ENCODE peak calls at places on chromosomes 6 and 20, in six cellular contexts. G is fibroblast of mammary gland, E is Right ventricle myocardium inferior, P is breast epithelium, H is non-pigmented ciliary epithelial cell, B is Calu3. Z is an unnamed sample.

GRCh38 chr6:37160922-37161778 is 8.8 kb upstream of the PIM1 start:
- DNase-seq in G (peak), E (no peak), P (no peak), H (no peak), B (no peak), Z (no peak)

GRCh38 chr6:141203902-141204575 is 928.7 kb upstream of the GJE1 start:
- DNase-seq in G (peak), E (no peak), P (no peak), H (peak), B (no peak), Z (no peak)

GRCh38 chr20:35718972-35719635 is 19.9 kb downstream of the ROMO1 start:
- DNase-seq in G (peak), E (no peak), P (no peak), H (no peak), B (no peak), Z (no peak)

GRCh38 chr6:36033935-36034334 is 6.3 kb downstream of the MAPK14 start:
- DNase-seq in G (peak), E (no peak), P (no peak), H (no peak), B (no peak), Z (no peak)

GRCh38 chr20:40493071-40493470 is 196.0 kb downstream of the MAFB start:
- DNase-seq in G (peak), E (peak), P (no peak), H (no peak), B (peak), Z (peak)

GRCh38 chr20:50165687-50166554 is 12.4 kb upstream of the PEDS1 start:
- DNase-seq in G (peak), E (peak), P (peak), H (peak), B (peak), Z (peak)

GRCh38 chr6:90250405-90250804 is 46.2 kb downstream of the BACH2 start:
- DNase-seq in G (no peak), E (no peak), P (no peak), H (no peak), B (no peak), Z (no peak)

GRCh38 chr20:62666736-62667529 is 24.6 kb downstream of the SLCO4A1 start:
- DNase-seq in G (no peak), E (no peak), P (no peak), H (no peak), B (peak), Z (peak)

GRCh38 chr20:61353261-61353995 is 101.4 kb downstream of the CDH4 start:
- DNase-seq in G (peak), E (no peak), P (no peak), H (no peak), B (no peak), Z (no peak)

GRCh38 chr6:42616716-42617115 is 52.9 kb downstream of the UBR2 start:
- DNase-seq in G (peak), E (no peak), P (no peak), H (no peak), B (no peak), Z (no peak)

GRCh38 chr6:15791401-15792137 is 128.7 kb upstream of the DTNBP1 start:
- DNase-seq in G (no peak), E (no peak), P (no peak), H (no peak), B (peak), Z (no peak)

GRCh38 chr6:13203145-13203544 is 125.2 kb downstream of the TBC1D7 start:
- DNase-seq in G (no peak), E (no peak), P (no peak), H (no peak), B (no peak), Z (no peak)

GRCh38 chr20:54103067-54103761 is 32.8 kb upstream of the BCAS1 start:
- DNase-seq in G (peak), E (peak), P (peak), H (no peak), B (peak), Z (peak)

GRCh38 chr6:47260021-47260420 is 49.7 kb downstream of the TNFRSF21 start:
- DNase-seq in G (no peak), E (no peak), P (no peak), H (no peak), B (no peak), Z (no peak)

GRCh38 chr6:123489589-123489988 is 147.2 kb downstream of the TRDN start:
- DNase-seq in G (peak), E (no peak), P (no peak), H (no peak), B (no peak), Z (no peak)

GRCh38 chr20:16916165-16916564 is 168.0 kb downstream of the OTOR start:
- DNase-seq in G (no peak), E (no peak), P (no peak), H (no peak), B (no peak), Z (no peak)

GRCh38 chr20:52494244-52494643 is 302.7 kb upstream of the ZFP64 start:
- DNase-seq in G (peak), E (no peak), P (no peak), H (peak), B (no peak), Z (no peak)

GRCh38 chr6:75409928-75410327 is 83.7 kb downstream of the FILIP1 start:
- DNase-seq in G (peak), E (no peak), P (no peak), H (no peak), B (no peak), Z (no peak)

GRCh38 chr6:142566628-142567396 is 265.0 kb downstream of the ADGRG6 start:
- DNase-seq in G (peak), E (no peak), P (no peak), H (no peak), B (peak), Z (no peak)

GRCh38 chr6:125899726-125900182 is 56.8 kb upstream of the HINT3 start:
- DNase-seq in G (no peak), E (no peak), P (no peak), H (no peak), B (peak), Z (no peak)

GRCh38 chr20:63486300-63486855 is 12.5 kb downstream of the EEF1A2 start:
- DNase-seq in G (no peak), E (no peak), P (no peak), H (no peak), B (no peak), Z (no peak)

GRCh38 chr6:76856065-76856464 is 607.2 kb downstream of the HTR1B start:
- DNase-seq in G (no peak), E (no peak), P (no peak), H (no peak), B (no peak), Z (no peak)

GRCh38 chr20:62355527-62356142 is 11.5 kb downstream of the LAMA5 start:
- DNase-seq in G (peak), E (peak), P (peak), H (no peak), B (peak), Z (no peak)

GRCh38 chr6:37483917-37484785 is 15.5 kb downstream of the CCDC167 start:
- DNase-seq in G (peak), E (peak), P (peak), H (no peak), B (peak), Z (no peak)

GRCh38 chr6:138572200-138572875 is 73.0 kb upstream of the NHSL1 start:
- DNase-seq in G (peak), E (peak), P (peak), H (peak), B (peak), Z (peak)

GRCh38 chr20:34579191-34579661 is 20.7 kb downstream of the MAP1LC3A start:
- DNase-seq in G (peak), E (peak), P (no peak), H (no peak), B (peak), Z (no peak)

GRCh38 chr6:149334201-149334600 is 16.7 kb downstream of the TAB2 start:
- DNase-seq in G (peak), E (no peak), P (no peak), H (peak), B (no peak), Z (no peak)

GRCh38 chr20:21618697-21619421 is 86.6 kb upstream of the PAX1 start:
- DNase-seq in G (no peak), E (no peak), P (no peak), H (no peak), B (no peak), Z (no peak)

GRCh38 chr6:43702522-43703440 is 15.2 kb upstream of the MRPS18A start:
- DNase-seq in G (peak), E (peak), P (peak), H (no peak), B (peak), Z (peak)

GRCh38 chr6:88569959-88570358 is 393.5 kb downstream of the RNGTT start:
- DNase-seq in G (no peak), E (no peak), P (no peak), H (no peak), B (no peak), Z (no peak)

GRCh38 chr6:142946924-142947701 is 2.1 kb upstream of the HIVEP2 start:
- DNase-seq in G (peak), E (peak), P (peak), H (no peak), B (peak), Z (peak)

GRCh38 chr20:61024390-61024789 is 227.7 kb upstream of the CDH4 start:
- DNase-seq in G (no peak), E (no peak), P (no peak), H (no peak), B (no peak), Z (no peak)

GRCh38 chr20:46253391-46253790 is 54.9 kb downstream of the CDH22 start:
- DNase-seq in G (peak), E (no peak), P (no peak), H (no peak), B (peak), Z (no peak)

GRCh38 chr20:58921564-58921963 is 59.5 kb upstream of the NELFCD start:
- DNase-seq in G (no peak), E (no peak), P (no peak), H (no peak), B (no peak), Z (no peak)

GRCh38 chr20:57548177-57549058 is 12.5 kb upstream of the PCK1 start:
- DNase-seq in G (no peak), E (no peak), P (no peak), H (no peak), B (no peak), Z (no peak)

GRCh38 chr6:161003336-161003735 is 11.8 kb downstream of the MAP3K4 start:
- DNase-seq in G (no peak), E (no peak), P (no peak), H (no peak), B (no peak), Z (no peak)

GRCh38 chr6:85726206-85726605 is 83.5 kb upstream of the SYNCRIP start:
- DNase-seq in G (peak), E (no peak), P (no peak), H (no peak), B (no peak), Z (no peak)